ENCODE peak calls at places on chromosomes 2 and 18, in five cellular contexts. V is HepG2, L is A549, E is K562, J is GM12878. A is an unnamed sample.

GRCh38 chr2:26461601-26462023 is 16.3 kb downstream of the OTOF start:
- DNase-seq in J (no peak), V (no peak), L (no peak), E (no peak), A (no peak)

GRCh38 chr2:73970850-73971471 is 13.7 kb upstream of the TET3 start:
- DNase-seq in V (peak; percentile 29), E (peak; percentile 62), L (no peak), J (peak; percentile 88), A (peak; percentile 45)

GRCh38 chr2:17799301-17800126 is 16.7 kb upstream of the MSGN1 start:
- DNase-seq in V (no peak), L (no peak), E (no peak), J (no peak), A (no peak)

GRCh38 chr2:17976871-17977746 is 98.6 kb downstream of the KCNS3 start:
- DNase-seq in J (no peak), V (no peak), L (no peak), E (no peak), A (no peak)

GRCh38 chr2:233021771-233022170 is 8.7 kb upstream of the NGEF start:
- DNase-seq in E (no peak), L (no peak), J (no peak), V (no peak), A (no peak)

GRCh38 chr2:15943914-15944313 is 3.6 kb downstream of the MYCN start:
- DNase-seq in V (no peak), J (no peak), L (peak; percentile 10), E (no peak), A (no peak)

GRCh38 chr2:217006217-217006616 is 146.4 kb upstream of the TNP1 start:
- DNase-seq in J (no peak), L (no peak), E (no peak), V (no peak), A (no peak)

GRCh38 chr2:141062443-141062842 is 1068.4 kb downstream of the LRP1B start:
- DNase-seq in E (no peak), V (no peak), J (no peak), L (no peak), A (no peak)

GRCh38 chr2:53167227-53167626 is 600.4 kb upstream of the CHAC2 start:
- DNase-seq in J (no peak), L (no peak), V (no peak), E (no peak), A (no peak)

GRCh38 chr2:240809276-240809675 is 10.7 kb downstream of the KIF1A start:
- DNase-seq in E (no peak), V (no peak), J (no peak), L (no peak), A (no peak)

GRCh38 chr18:78659748-78660147 is 319.9 kb upstream of the SALL3 start:
- DNase-seq in V (no peak), L (no peak), J (no peak), E (peak; percentile 13), A (peak; percentile 50)

GRCh38 chr2:229634574-229635185 is 79.7 kb downstream of the DNER start:
- DNase-seq in L (no peak), V (no peak), J (no peak), E (no peak), A (peak; percentile 74)
- TF ChIP-seq REST in L (no peak), V (no peak), J (no peak), E (no peak), A (no peak)

GRCh38 chr18:58336605-58337004 is 292.3 kb downstream of the ALPK2 start:
- DNase-seq in L (no peak), J (no peak), E (no peak), V (no peak), A (no peak)
- TF ChIP-seq JUNB in L (no peak), J (no peak), E (no peak), V (no peak), A (no peak)

GRCh38 chr2:200089040-200089755 is 133.8 kb downstream of the MAIP1 start:
- DNase-seq in L (no peak), J (no peak), V (no peak), E (no peak), A (peak; percentile 25)
- TF ChIP-seq REST in L (no peak), J (no peak), V (no peak), E (no peak), A (no peak)

DNA sequence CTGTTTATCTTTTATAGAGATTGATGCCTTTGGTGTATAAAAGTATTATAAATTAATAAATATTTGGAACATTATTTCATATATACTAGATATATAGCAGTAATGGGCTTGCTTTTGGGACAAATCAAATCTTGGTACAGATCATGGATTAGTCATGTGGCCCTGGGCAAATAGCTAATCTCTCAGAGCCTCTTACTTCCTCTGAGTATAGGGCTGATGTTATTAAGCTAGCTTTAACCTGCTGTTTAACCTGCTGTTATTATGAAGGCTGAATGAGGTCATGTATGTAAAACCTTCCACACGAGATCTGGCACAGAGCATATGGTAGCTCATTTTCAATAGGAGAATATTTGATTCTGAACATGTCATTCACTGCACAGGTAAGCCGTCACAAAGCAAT is 5.7 kb downstream of the ITGB6 start:
- DNase-seq in E (no peak), L (no peak), J (no peak), V (no peak), A (no peak)
- TF ChIP-seq JUNB in E (no peak), L (no peak), J (no peak), V (no peak), A (no peak)

DNA sequence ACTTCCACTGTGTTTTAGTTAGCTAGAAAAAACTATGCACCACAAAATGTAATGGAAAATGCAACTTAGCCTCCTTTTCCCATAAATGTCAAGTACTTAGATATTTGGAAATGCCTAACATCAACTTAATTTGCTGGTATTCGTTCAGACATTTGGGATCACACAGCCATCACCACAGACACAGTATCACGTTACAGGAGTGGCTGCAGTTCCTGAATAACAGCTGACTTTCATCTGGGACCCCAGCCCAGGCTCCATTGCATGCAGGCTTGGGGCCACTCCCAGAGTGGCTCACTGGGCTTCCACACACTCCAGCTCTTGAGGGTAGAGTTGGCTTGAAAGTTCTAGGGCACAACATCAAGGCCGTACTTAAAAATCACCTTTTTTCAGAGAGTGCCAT is 9.3 kb downstream of the TMEM182 start:
- DNase-seq in L (no peak), V (no peak), J (no peak), E (no peak), A (no peak)
- TF ChIP-seq REST in L (no peak), V (no peak), J (no peak), E (no peak), A (no peak)

GRCh38 chr2:215716971-215717370 is 281.1 kb upstream of the FN1 start:
- DNase-seq in L (no peak), E (no peak), V (no peak), J (no peak), A (no peak)

GRCh38 chr2:215722125-215722524 is 286.3 kb upstream of the FN1 start:
- DNase-seq in L (no peak), E (no peak), V (no peak), J (no peak), A (no peak)

GRCh38 chr2:215718426-215718825 is 282.6 kb upstream of the FN1 start:
- DNase-seq in L (no peak), E (no peak), J (no peak), V (no peak), A (no peak)

GRCh38 chr2:215718890-215719289 is 283.0 kb upstream of the FN1 start:
- DNase-seq in L (no peak), E (no peak), V (no peak), J (no peak), A (no peak)

GRCh38 chr2:215717627-215718412 is 282.0 kb upstream of the FN1 start:
- DNase-seq in L (no peak), E (no peak), J (no peak), V (no peak), A (no peak)
- TF ChIP-seq JUNB in L (no peak), E (no peak), J (no peak), V (no peak), A (no peak)

GRCh38 chr2:109331864-109332848 is 203.2 kb downstream of the SH3RF3 start:
- DNase-seq in L (peak; percentile 36), J (no peak), E (no peak), V (peak; percentile 21), A (peak; percentile 24)

GRCh38 chr2:109331081-109331480 is 202.1 kb downstream of the SH3RF3 start:
- DNase-seq in E (no peak), L (no peak), V (no peak), J (no peak), A (no peak)

GRCh38 chr2:109335586-109336266 is 206.7 kb downstream of the SH3RF3 start:
- DNase-seq in J (no peak), V (no peak), E (no peak), L (no peak), A (no peak)

GRCh38 chr2:109332880-109333279 is 203.9 kb downstream of the SH3RF3 start:
- DNase-seq in E (no peak), L (no peak), J (no peak), V (no peak), A (no peak)

GRCh38 chr2:109333414-109334194 is 204.6 kb downstream of the SH3RF3 start:
- DNase-seq in V (peak; percentile 16), E (no peak), J (no peak), L (peak; percentile 8), A (peak; percentile 50)
- TF ChIP-seq REST in V (no peak), E (no peak), J (no peak), L (no peak), A (no peak)

A was measured in GM23338.